ENCODE peak calls at places on chromosomes 6 and 20, in eight cellular contexts. One of them, this sample, is unnamed.

GRCh38 chr6:145539831-145540230 is 195.5 kb downstream of the EPM2A start:
- DNase-seq in MCF 10A: peak; percentile 86
- DNase-seq in endothelial cell: no peak
- DNase-seq in fibroblast of lung: peak; percentile 65
- DNase-seq in activated CD8-positive, alpha-beta T cell treated with anti-CD3 and anti-CD28 coated beads for 36 hours: no peak
- DNase-seq in ovary: no peak
- DNase-seq in nephron progenitor cell: no peak
- DNase-seq in glutamatergic neuron: no peak
- DNase-seq in this sample: peak; percentile 34

GRCh38 chr6:63058601-63059000 is 152.7 kb upstream of the FKBP1C start:
- DNase-seq in MCF 10A: no peak
- DNase-seq in endothelial cell: no peak
- DNase-seq in fibroblast of lung: no peak
- DNase-seq in activated CD8-positive, alpha-beta T cell treated with anti-CD3 and anti-CD28 coated beads for 36 hours: no peak
- DNase-seq in ovary: no peak
- DNase-seq in nephron progenitor cell: no peak
- DNase-seq in glutamatergic neuron: no peak
- DNase-seq in this sample: no peak

GRCh38 chr6:119791746-119792145 is 442.2 kb upstream of the MAN1A1 start:
- DNase-seq in MCF 10A: peak; percentile 7
- DNase-seq in endothelial cell: no peak
- DNase-seq in fibroblast of lung: no peak
- DNase-seq in activated CD8-positive, alpha-beta T cell treated with anti-CD3 and anti-CD28 coated beads for 36 hours: no peak
- DNase-seq in ovary: no peak
- DNase-seq in nephron progenitor cell: no peak
- DNase-seq in glutamatergic neuron: no peak
- DNase-seq in this sample: no peak

GRCh38 chr6:159874475-159874874 is 16.3 kb upstream of the MAS1 start:
- DNase-seq in MCF 10A: no peak
- DNase-seq in endothelial cell: no peak
- DNase-seq in fibroblast of lung: peak; percentile 48
- DNase-seq in activated CD8-positive, alpha-beta T cell treated with anti-CD3 and anti-CD28 coated beads for 36 hours: no peak
- DNase-seq in ovary: peak; percentile 70
- DNase-seq in nephron progenitor cell: no peak
- DNase-seq in glutamatergic neuron: no peak
- DNase-seq in this sample: no peak

GRCh38 chr20:16930656-16931055 is 182.5 kb downstream of the OTOR start:
- DNase-seq in MCF 10A: no peak
- DNase-seq in endothelial cell: no peak
- DNase-seq in fibroblast of lung: no peak
- DNase-seq in activated CD8-positive, alpha-beta T cell treated with anti-CD3 and anti-CD28 coated beads for 36 hours: no peak
- DNase-seq in ovary: no peak
- DNase-seq in nephron progenitor cell: no peak
- DNase-seq in glutamatergic neuron: no peak
- DNase-seq in this sample: no peak

GRCh38 chr6:157251565-157252247 is 71.6 kb downstream of the TMEM242 start:
- DNase-seq in MCF 10A: no peak
- DNase-seq in endothelial cell: no peak
- DNase-seq in fibroblast of lung: no peak
- DNase-seq in activated CD8-positive, alpha-beta T cell treated with anti-CD3 and anti-CD28 coated beads for 36 hours: no peak
- DNase-seq in ovary: no peak
- DNase-seq in nephron progenitor cell: no peak
- DNase-seq in glutamatergic neuron: no peak
- DNase-seq in this sample: no peak

GRCh38 chr6:165774903-165775608 is 112.0 kb upstream of the PDE10A start:
- DNase-seq in MCF 10A: no peak
- DNase-seq in endothelial cell: peak; percentile 62
- DNase-seq in fibroblast of lung: peak; percentile 31
- DNase-seq in activated CD8-positive, alpha-beta T cell treated with anti-CD3 and anti-CD28 coated beads for 36 hours: peak; percentile 43
- DNase-seq in ovary: no peak
- DNase-seq in nephron progenitor cell: peak; percentile 51
- DNase-seq in glutamatergic neuron: no peak
- DNase-seq in this sample: no peak

GRCh38 chr6:105077592-105078463 is 102.0 kb downstream of the POPDC3 start:
- DNase-seq in MCF 10A: peak; percentile 69
- DNase-seq in endothelial cell: no peak
- DNase-seq in fibroblast of lung: peak; percentile 40
- DNase-seq in activated CD8-positive, alpha-beta T cell treated with anti-CD3 and anti-CD28 coated beads for 36 hours: no peak
- DNase-seq in ovary: no peak
- DNase-seq in nephron progenitor cell: no peak
- DNase-seq in glutamatergic neuron: no peak
- DNase-seq in this sample: peak; percentile 39

GRCh38 chr20:47267621-47268020 is 88.9 kb downstream of the ZMYND8 start:
- DNase-seq in MCF 10A: no peak
- DNase-seq in endothelial cell: no peak
- DNase-seq in fibroblast of lung: no peak
- DNase-seq in activated CD8-positive, alpha-beta T cell treated with anti-CD3 and anti-CD28 coated beads for 36 hours: no peak
- DNase-seq in ovary: no peak
- DNase-seq in nephron progenitor cell: no peak
- DNase-seq in glutamatergic neuron: no peak
- DNase-seq in this sample: no peak

GRCh38 chr6:138638626-138639025 is 134.9 kb upstream of the CCDC28A start:
- DNase-seq in MCF 10A: no peak
- DNase-seq in endothelial cell: no peak
- DNase-seq in fibroblast of lung: peak; percentile 22
- DNase-seq in activated CD8-positive, alpha-beta T cell treated with anti-CD3 and anti-CD28 coated beads for 36 hours: no peak
- DNase-seq in ovary: no peak
- DNase-seq in nephron progenitor cell: no peak
- DNase-seq in glutamatergic neuron: no peak
- DNase-seq in this sample: no peak

GRCh38 chr20:51803157-51803854 is 985 bp upstream of the SALL4 start:
- DNase-seq in MCF 10A: no peak
- DNase-seq in endothelial cell: no peak
- DNase-seq in fibroblast of lung: peak; percentile 66
- DNase-seq in activated CD8-positive, alpha-beta T cell treated with anti-CD3 and anti-CD28 coated beads for 36 hours: no peak
- DNase-seq in ovary: no peak
- DNase-seq in nephron progenitor cell: no peak
- DNase-seq in glutamatergic neuron: no peak
- DNase-seq in this sample: no peak

GRCh38 chr20:14937021-14937420 is 599.6 kb upstream of the FLRT3 start:
- DNase-seq in MCF 10A: no peak
- DNase-seq in endothelial cell: no peak
- DNase-seq in fibroblast of lung: no peak
- DNase-seq in activated CD8-positive, alpha-beta T cell treated with anti-CD3 and anti-CD28 coated beads for 36 hours: no peak
- DNase-seq in ovary: no peak
- DNase-seq in nephron progenitor cell: no peak
- DNase-seq in glutamatergic neuron: no peak
- DNase-seq in this sample: no peak

GRCh38 chr6:72931325-72931903 is 293.9 kb downstream of the KHDC1L start:
- DNase-seq in MCF 10A: no peak
- DNase-seq in endothelial cell: no peak
- DNase-seq in fibroblast of lung: no peak
- DNase-seq in activated CD8-positive, alpha-beta T cell treated with anti-CD3 and anti-CD28 coated beads for 36 hours: no peak
- DNase-seq in ovary: no peak
- DNase-seq in nephron progenitor cell: no peak
- DNase-seq in glutamatergic neuron: no peak
- DNase-seq in this sample: no peak

DNA sequence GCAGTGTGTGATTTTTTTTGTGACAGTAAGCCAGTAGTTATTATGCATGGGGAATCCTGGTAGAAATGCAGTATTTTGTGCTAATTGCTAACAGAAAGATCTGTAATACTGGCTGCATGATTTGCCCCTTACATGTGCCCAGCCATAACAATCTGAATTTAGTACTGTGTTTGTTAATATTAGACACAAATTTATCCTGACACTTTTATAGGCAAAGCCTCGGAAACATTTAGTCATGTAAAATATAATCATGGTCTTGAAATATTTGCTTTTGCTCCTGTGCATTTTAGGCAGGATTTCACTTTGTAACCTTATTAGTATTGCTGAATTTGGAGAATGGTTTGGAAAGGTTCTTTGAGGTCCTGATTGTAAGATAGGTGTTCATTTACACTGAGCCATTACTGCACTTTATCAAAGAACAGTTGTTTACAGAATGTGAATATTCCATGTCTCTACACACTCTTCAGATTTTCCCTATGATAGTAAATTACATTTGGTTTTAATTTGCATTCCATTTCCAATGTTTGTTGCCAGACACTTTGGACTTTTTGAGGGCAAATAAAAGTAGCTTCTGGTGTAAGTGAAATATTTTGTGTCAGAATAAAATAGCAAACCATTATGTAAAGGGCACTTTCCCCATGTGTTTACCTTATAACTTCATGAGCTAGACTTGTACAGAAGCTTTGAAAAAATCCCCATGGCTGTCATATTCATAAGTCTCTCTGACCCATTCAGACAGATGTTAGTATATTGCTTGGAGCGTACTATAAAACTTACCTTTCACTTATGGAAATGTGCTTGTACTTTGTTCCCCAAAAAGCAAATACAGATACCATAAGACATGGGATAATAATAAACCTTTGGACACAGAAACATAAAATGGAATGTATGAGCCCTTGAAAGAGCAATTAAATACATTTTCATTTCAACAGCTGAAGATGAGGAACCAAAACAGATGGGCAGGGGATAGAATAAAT is 349.9 kb downstream of the ARHGAP18 start:
- DNase-seq in MCF 10A: no peak
- DNase-seq in endothelial cell: no peak
- DNase-seq in fibroblast of lung: no peak
- DNase-seq in activated CD8-positive, alpha-beta T cell treated with anti-CD3 and anti-CD28 coated beads for 36 hours: no peak
- DNase-seq in ovary: no peak
- DNase-seq in nephron progenitor cell: no peak
- DNase-seq in glutamatergic neuron: no peak
- DNase-seq in this sample: no peak
- TF ChIP-seq CTCF in MCF 10A: no peak
- TF ChIP-seq CTCF in endothelial cell: no peak
- TF ChIP-seq CTCF in fibroblast of lung: no peak
- TF ChIP-seq CTCF in activated CD8-positive, alpha-beta T cell treated with anti-CD3 and anti-CD28 coated beads for 36 hours: no peak
- TF ChIP-seq CTCF in ovary: no peak
- TF ChIP-seq CTCF in nephron progenitor cell: no peak
- TF ChIP-seq CTCF in glutamatergic neuron: no peak
- TF ChIP-seq CTCF in this sample: no peak

DNA sequence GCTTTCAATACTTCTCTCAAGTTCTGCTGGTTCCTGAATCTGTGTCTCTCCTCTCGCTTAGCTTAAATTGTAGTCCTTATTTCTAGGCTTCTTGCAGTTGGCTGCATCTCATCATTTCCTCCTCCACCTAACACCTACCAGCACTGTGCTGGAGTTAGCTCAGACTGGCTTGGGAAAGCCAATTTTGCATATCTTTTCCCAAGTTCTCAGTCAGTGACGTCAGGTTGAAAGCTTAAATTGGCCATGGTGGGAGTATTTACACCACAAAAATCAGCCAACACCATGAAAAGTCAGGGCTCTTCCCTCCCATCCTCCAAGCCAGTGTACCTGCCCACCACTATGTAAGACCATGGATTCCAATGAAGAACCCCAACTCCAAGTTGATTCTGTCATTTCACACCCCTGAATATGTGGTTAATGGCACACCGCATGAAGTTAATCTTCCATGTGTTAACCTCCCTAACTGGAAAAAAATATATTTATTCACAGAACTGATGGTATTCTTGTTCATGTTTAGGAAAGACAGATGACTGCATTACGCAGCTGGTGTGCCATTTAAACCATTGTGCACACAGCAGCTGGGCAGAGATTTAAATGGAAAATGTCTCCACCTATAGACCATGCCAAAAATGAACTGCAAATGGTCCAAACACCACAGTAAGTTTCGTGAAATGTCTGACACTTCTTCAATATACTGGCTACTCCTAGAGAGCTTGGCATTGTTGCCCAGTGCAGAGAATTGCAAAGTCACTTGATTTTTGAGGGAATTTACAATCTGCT is 274.1 kb upstream of the MAP3K7 start:
- DNase-seq in MCF 10A: peak; percentile 35
- DNase-seq in endothelial cell: no peak
- DNase-seq in fibroblast of lung: no peak
- DNase-seq in activated CD8-positive, alpha-beta T cell treated with anti-CD3 and anti-CD28 coated beads for 36 hours: no peak
- DNase-seq in ovary: no peak
- DNase-seq in nephron progenitor cell: no peak
- DNase-seq in glutamatergic neuron: no peak
- DNase-seq in this sample: no peak
- TF ChIP-seq CTCF in MCF 10A: no peak
- TF ChIP-seq CTCF in endothelial cell: no peak
- TF ChIP-seq CTCF in fibroblast of lung: peak; percentile 7
- TF ChIP-seq CTCF in activated CD8-positive, alpha-beta T cell treated with anti-CD3 and anti-CD28 coated beads for 36 hours: no peak
- TF ChIP-seq CTCF in ovary: no peak
- TF ChIP-seq CTCF in nephron progenitor cell: peak; percentile 16
- TF ChIP-seq CTCF in glutamatergic neuron: no peak
- TF ChIP-seq CTCF in this sample: peak; percentile 15

DNA sequence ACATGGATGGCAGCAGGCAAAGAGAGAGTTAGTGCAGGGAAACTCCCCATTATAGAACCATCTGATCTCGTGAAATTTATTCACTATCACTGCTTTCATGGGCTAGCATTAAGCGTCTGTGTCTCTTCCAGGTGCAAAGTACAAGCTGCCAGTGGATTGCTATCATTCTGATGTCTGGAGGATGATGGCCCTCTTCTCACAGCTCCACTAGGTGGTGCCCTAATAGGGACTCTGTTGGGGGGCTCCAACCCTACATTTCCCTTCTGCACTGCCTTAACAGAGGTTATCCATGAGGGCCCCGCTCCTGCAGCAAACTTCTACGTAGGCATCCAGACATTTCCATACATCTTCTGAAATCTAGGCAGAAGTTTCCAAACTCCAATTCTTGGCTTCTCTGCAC is 347.8 kb upstream of the HS3ST5 start:
- DNase-seq in MCF 10A: no peak
- DNase-seq in endothelial cell: no peak
- DNase-seq in fibroblast of lung: no peak
- DNase-seq in activated CD8-positive, alpha-beta T cell treated with anti-CD3 and anti-CD28 coated beads for 36 hours: no peak
- DNase-seq in ovary: no peak
- DNase-seq in nephron progenitor cell: no peak
- DNase-seq in glutamatergic neuron: no peak
- DNase-seq in this sample: no peak
- TF ChIP-seq CTCF in MCF 10A: no peak
- TF ChIP-seq CTCF in endothelial cell: no peak
- TF ChIP-seq CTCF in fibroblast of lung: no peak
- TF ChIP-seq CTCF in activated CD8-positive, alpha-beta T cell treated with anti-CD3 and anti-CD28 coated beads for 36 hours: no peak
- TF ChIP-seq CTCF in ovary: no peak
- TF ChIP-seq CTCF in nephron progenitor cell: no peak
- TF ChIP-seq CTCF in glutamatergic neuron: no peak
- TF ChIP-seq CTCF in this sample: no peak

DNA sequence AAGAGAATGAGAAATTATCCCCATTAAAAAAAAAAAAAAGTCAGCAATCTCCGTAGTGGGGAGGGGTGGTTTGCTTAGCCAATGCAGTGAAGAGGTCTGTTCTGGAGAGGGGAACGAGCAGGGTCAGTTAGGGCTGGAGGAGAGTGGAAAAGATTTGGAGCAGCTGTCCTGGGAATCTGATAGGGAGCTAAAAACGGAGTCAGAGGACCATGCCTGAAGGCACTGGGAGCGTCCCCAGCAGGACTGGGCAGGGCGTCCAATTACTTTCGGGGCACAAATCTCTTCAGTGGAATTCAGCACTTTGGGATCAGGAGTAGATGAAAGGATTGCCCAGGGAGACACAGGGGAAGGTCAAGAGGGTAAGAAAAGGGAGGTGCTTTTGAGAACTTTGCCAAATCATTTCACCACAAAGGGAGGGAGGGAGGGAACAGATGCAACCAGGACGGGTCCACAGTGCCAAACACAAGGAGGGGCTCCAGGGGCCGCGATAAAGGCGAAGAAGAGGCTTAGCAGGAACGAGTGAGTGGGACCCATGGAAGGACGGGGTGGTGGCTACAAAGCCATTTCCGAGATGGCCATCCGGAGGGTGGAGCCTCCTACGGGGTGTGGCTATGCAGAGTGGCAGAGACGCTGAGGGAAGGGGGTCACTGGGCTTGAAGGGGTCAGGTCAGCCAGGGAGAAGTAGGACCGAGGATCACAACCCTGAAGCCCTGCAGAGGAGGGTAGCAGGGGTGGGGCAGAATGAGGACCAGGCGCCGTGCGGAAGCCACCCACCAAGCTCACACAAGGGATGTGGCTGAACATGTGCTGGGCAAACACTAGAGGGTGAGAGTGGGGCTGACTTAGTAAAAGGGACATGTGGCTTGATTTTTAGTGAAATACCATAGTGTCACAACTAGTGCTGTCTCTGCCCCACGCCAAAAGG is 180.1 kb upstream of the RREB1 start:
- DNase-seq in MCF 10A: no peak
- DNase-seq in endothelial cell: no peak
- DNase-seq in fibroblast of lung: no peak
- DNase-seq in activated CD8-positive, alpha-beta T cell treated with anti-CD3 and anti-CD28 coated beads for 36 hours: peak; percentile 9
- DNase-seq in ovary: peak; percentile 67
- DNase-seq in nephron progenitor cell: peak; percentile 24
- DNase-seq in glutamatergic neuron: no peak
- DNase-seq in this sample: no peak
- TF ChIP-seq CTCF in MCF 10A: no peak
- TF ChIP-seq CTCF in endothelial cell: no peak
- TF ChIP-seq CTCF in fibroblast of lung: peak; percentile 2
- TF ChIP-seq CTCF in activated CD8-positive, alpha-beta T cell treated with anti-CD3 and anti-CD28 coated beads for 36 hours: no peak
- TF ChIP-seq CTCF in ovary: no peak
- TF ChIP-seq CTCF in nephron progenitor cell: no peak
- TF ChIP-seq CTCF in glutamatergic neuron: no peak
- TF ChIP-seq CTCF in this sample: no peak

This sample was measured in RWPE1.